ENCODE peak calls at places on chromosomes 5 and 9, in nine cellular contexts. T is fibroblast of lung, U is GM06990, P is prostate gland, X is lower leg skin, S is brain microvascular endothelial cell, H is stomach, K is colonic mucosa, V is foreskin fibroblast. M is an unnamed sample.

GRCh38 chr5:163540711-163541110 is 35.3 kb downstream of the MAT2B start:
- DNase-seq in T (no peak), U (no peak), P (no peak), X (no peak), S (no peak), H (no peak), K (no peak), V (no peak), M (no peak)

GRCh38 chr9:31996331-31996730 is 388.1 kb upstream of the ACO1 start:
- DNase-seq in T (no peak), U (no peak), P (no peak), X (no peak), S (no peak), H (no peak), K (no peak), V (no peak), M (peak; percentile 2)

GRCh38 chr5:176736271-176736965 is 73.9 kb upstream of the UNC5A start:
- DNase-seq in T (no peak), U (no peak), P (no peak), X (no peak), S (no peak), H (no peak), K (no peak), V (no peak), M (no peak)

GRCh38 chr5:16866220-16866619 is 69.9 kb downstream of the MYO10 start:
- DNase-seq in T (no peak), U (no peak), P (no peak), X (no peak), S (no peak), H (no peak), K (no peak), V (no peak), M (no peak)

GRCh38 chr9:89377411-89377810 is 59.1 kb downstream of the SECISBP2 start:
- DNase-seq in T (no peak), U (no peak), P (no peak), X (no peak), S (no peak), H (no peak), K (no peak), V (no peak), M (no peak)

GRCh38 chr5:35246928-35247644 is 16.8 kb upstream of the PRLR start:
- DNase-seq in T (peak; percentile 29), U (peak; percentile 13), P (no peak), X (no peak), S (no peak), H (peak; percentile 86), K (peak; percentile 48), V (no peak), M (no peak)

GRCh38 chr5:116675628-116675910 is 100.9 kb upstream of the SEMA6A start:
- DNase-seq in T (no peak), U (no peak), P (no peak), X (no peak), S (no peak), H (no peak), K (no peak), V (no peak), M (no peak)

GRCh38 chr9:101027246-101027645 is 1.3 kb upstream of the PLPPR1 start:
- DNase-seq in T (no peak), U (no peak), P (no peak), X (no peak), S (no peak), H (no peak), K (no peak), V (no peak), M (no peak)

GRCh38 chr9:125759812-125760134 is 12.6 kb downstream of the PBX3 start:
- DNase-seq in T (no peak), U (no peak), P (no peak), X (no peak), S (no peak), H (no peak), K (no peak), V (no peak), M (peak; percentile 36)

GRCh38 chr9:128073260-128073886 is 5.3 kb downstream of the SLC25A25 start:
- DNase-seq in T (peak; percentile 80), U (no peak), P (no peak), X (no peak), S (no peak), H (no peak), K (no peak), V (no peak), M (peak; percentile 50)
- TF ChIP-seq CTCF in T (no peak), U (no peak), P (no peak), X (no peak), S (no peak), H (no peak), K (no peak), V (no peak), M (no peak)

DNA sequence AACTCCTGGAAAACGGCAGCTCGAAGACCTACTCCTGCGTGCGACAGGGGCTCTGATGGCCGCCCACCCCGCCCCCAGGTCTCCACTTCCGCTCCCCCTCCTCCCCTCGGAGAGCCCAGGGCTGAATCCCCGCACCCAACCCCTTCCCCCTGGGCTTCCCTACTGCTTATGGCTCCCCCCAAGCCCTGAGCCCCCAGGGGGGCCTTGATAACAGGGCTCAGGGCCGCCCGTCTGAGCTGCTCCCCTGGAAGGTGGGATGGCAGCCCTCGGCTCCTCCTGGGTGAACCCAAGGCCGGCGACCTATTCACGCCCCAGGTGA is 30.4 kb downstream of the GLT6D1 start:
- DNase-seq in T (no peak), U (no peak), P (no peak), X (no peak), S (no peak), H (no peak), K (no peak), V (no peak), M (no peak)
- H3K4me3 ChIP-seq in T (no peak overlapping the region), U (no peak overlapping the region), P (no peak overlapping the region), X (no peak overlapping the region), S (no peak overlapping the region), H (no peak overlapping the region), K (no peak overlapping the region), V (no peak overlapping the region), M (no peak overlapping the region)

GRCh38 chr5:66710557-66710956 is 114.4 kb downstream of the MAST4 start:
- DNase-seq in T (peak; percentile 47), U (no peak), P (no peak), X (no peak), S (peak; percentile 80), H (no peak), K (no peak), V (peak; percentile 19), M (peak; percentile 75)

GRCh38 chr5:66708368-66708767 is 112.2 kb downstream of the MAST4 start:
- DNase-seq in T (no peak), U (no peak), P (no peak), X (no peak), S (no peak), H (no peak), K (no peak), V (no peak), M (no peak)

GRCh38 chr5:66717455-66718373 is 121.5 kb downstream of the MAST4 start:
- DNase-seq in T (no peak), U (no peak), P (no peak), X (no peak), S (no peak), H (no peak), K (no peak), V (no peak), M (no peak)

GRCh38 chr5:66718374-66718977 is 122.3 kb downstream of the MAST4 start:
- DNase-seq in T (no peak), U (no peak), P (no peak), X (no peak), S (no peak), H (no peak), K (no peak), V (no peak), M (no peak)

DNA sequence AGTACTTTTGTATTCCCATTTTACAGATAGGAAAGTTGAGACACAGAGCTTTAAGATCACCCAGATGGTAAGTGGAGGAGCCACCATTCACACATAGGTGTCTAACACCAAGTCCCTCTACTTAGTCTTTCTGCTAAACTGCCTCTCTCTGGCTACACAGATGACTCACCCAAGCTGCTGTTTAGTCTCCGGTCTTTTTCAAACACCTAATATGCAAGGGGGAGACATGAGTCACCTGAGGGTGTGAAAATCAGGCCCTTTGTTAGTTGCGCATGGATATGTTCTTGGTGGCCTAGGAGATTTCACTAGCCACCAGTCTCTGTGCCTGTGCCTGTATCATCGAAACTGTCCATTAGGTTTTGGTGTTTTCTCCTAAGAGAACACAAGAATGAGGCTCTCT is 117.8 kb downstream of the MAST4 start:
- DNase-seq in T (no peak), U (peak; percentile 26), P (no peak), X (no peak), S (peak; percentile 57), H (no peak), K (no peak), V (no peak), M (peak; percentile 16)
- TF ChIP-seq CTCF in T (no peak), U (no peak), P (no peak), X (no peak), S (no peak), H (no peak), K (no peak), V (no peak), M (no peak)

DNA sequence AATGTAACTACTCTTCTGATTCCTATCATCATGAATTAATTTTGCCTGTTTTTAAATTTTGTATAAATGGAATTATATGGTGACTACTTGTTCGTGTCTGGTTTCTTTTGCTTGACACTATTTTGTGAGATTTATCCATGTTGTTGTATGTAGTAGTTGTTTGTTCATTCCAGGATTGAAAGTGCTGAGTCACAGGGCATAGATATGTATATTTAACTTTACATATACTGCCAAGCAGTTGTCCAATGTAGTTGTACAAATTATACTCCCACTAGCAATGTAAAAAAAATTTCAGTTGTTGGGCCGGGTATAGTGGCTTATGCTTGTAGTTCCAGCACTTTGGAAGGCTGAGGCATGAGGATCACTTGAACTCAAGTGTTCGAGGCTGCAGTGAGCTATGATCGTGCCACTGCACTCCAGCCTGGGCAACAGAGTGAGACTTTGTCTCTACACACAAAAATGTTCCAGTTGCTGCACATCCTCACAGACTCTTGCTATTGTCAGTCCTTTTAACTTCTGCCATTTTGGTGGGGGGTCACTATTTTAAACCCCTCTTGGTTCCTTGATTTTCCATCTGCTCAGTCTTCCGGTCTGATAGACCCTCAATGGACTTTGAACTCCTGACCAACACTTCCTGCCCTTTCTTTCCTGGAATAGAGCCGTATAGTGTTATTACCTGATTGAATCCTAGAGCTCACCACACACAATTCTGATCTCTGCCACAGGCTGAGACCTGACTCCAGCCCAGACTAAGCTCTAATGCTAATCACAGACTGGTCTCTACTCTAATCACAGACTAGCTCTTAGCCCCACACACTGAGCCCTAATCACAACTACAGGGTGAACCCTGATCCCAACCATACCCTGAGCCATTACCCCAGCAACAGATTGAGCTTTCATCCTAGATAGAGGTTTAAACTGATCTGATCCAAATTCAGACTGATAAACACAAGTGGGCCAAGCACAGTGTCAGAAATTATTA is 69.2 kb upstream of the MELK start:
- DNase-seq in T (no peak), U (no peak), P (no peak), X (no peak), S (no peak), H (no peak), K (no peak), V (no peak), M (no peak)
- H3K4me3 ChIP-seq in T (no peak overlapping the region), U (no peak overlapping the region), P (no peak overlapping the region), X (no peak overlapping the region), S (no peak overlapping the region), H (no peak overlapping the region), K (no peak overlapping the region), V (no peak overlapping the region), M (no peak overlapping the region)

M was measured in cardiac fibroblast.